ENCODE peak calls at places on chromosomes 1 and 21, in ten cellular contexts. S is T-helper 1 cell; L is H7; V is AG04449; G is activated CD8-positive, alpha-beta memory T cell treated with anti-CD3 and anti-CD28 coated beads for 4 hours; N is coronary artery; P is NCI-H2171 treated with DMSO at 0.1 percent for 48 hours; H is Calu3; T is foreskin fibroblast; X is GM20000. O is an unnamed sample.

GRCh38 chr1:182702826-182703524 is 18.6 kb upstream of the RGS8 start:
- DNase-seq in S (no peak), L (no peak), V (no peak), G (no peak), N (no peak), P (no peak), H (no peak), T (no peak), X (no peak), O (no peak)

GRCh38 chr1:227748496-227749182 is 13.4 kb downstream of the SNAP47 start:
- DNase-seq in S (no peak), L (no peak), V (no peak), G (no peak), N (no peak), P (no peak), H (no peak), T (no peak), X (no peak), O (no peak)

GRCh38 chr1:24127134-24127800 is 15.3 kb upstream of the MYOM3 start:
- DNase-seq in S (no peak), L (no peak), V (no peak), G (no peak), N (no peak), P (no peak), H (no peak), T (no peak), X (no peak), O (no peak)

GRCh38 chr1:230972855-230973271 is 5.8 kb downstream of the TTC13 start:
- DNase-seq in S (peak), L (no peak), V (no peak), G (peak), N (no peak), P (no peak), H (peak), T (no peak), X (peak), O (peak)

GRCh38 chr1:52551476-52552235 is 1.2 kb downstream of the TUT4 start:
- DNase-seq in S (no peak), L (no peak), V (no peak), G (no peak), N (no peak), P (peak), H (peak), T (peak), X (no peak), O (peak)

GRCh38 chr1:26627959-26628358 is 67.9 kb upstream of the ARID1A start:
- DNase-seq in S (no peak), L (no peak), V (no peak), G (no peak), N (no peak), P (no peak), H (no peak), T (no peak), X (peak), O (no peak)

GRCh38 chr1:117828206-117828605 is 101.2 kb downstream of the GDAP2 start:
- DNase-seq in S (no peak), L (no peak), V (no peak), G (no peak), N (peak), P (no peak), H (no peak), T (peak), X (no peak), O (no peak)

GRCh38 chr21:34989337-34990151 is 59.6 kb downstream of the RUNX1 start:
- DNase-seq in S (no peak), L (no peak), V (no peak), G (no peak), N (no peak), P (no peak), H (no peak), T (no peak), X (peak), O (no peak)

GRCh38 chr1:167239257-167239656 is 18.6 kb downstream of the POU2F1 start:
- DNase-seq in S (no peak), L (no peak), V (no peak), G (no peak), N (no peak), P (no peak), H (no peak), T (no peak), X (no peak), O (no peak)

GRCh38 chr1:212470059-212470458 is 37.3 kb downstream of the NENF start:
- DNase-seq in S (no peak), L (no peak), V (peak), G (no peak), N (peak), P (no peak), H (peak), T (peak), X (no peak), O (no peak)

GRCh38 chr1:16122916-16123315 is 33.0 kb downstream of the EPHA2 start:
- DNase-seq in S (no peak), L (peak), V (peak), G (peak), N (no peak), P (peak), H (no peak), T (peak), X (peak), O (peak)

GRCh38 chr1:3035871-3036645 is 14.8 kb downstream of the ACTRT2 start:
- DNase-seq in S (no peak), L (peak), V (no peak), G (no peak), N (no peak), P (no peak), H (no peak), T (no peak), X (no peak), O (no peak)

GRCh38 chr1:2526824-2527552 is 592 bp upstream of the PANK4 start:
- DNase-seq in S (no peak), L (no peak), V (no peak), G (no peak), N (no peak), P (peak), H (no peak), T (peak), X (peak), O (no peak)

GRCh38 chr1:84390231-84390630 is 8.1 kb upstream of the DNASE2B start:
- DNase-seq in S (no peak), L (no peak), V (no peak), G (no peak), N (no peak), P (no peak), H (no peak), T (peak), X (no peak), O (no peak)

GRCh38 chr1:117060441-117061317 is 553 bp downstream of the TTF2 start:
- DNase-seq in S (peak), L (peak), V (no peak), G (no peak), N (no peak), P (peak), H (peak), T (peak), X (peak), O (no peak)

GRCh38 chr1:50684185-50684584 is 260.9 kb upstream of the DMRTA2 start:
- DNase-seq in S (no peak), L (no peak), V (no peak), G (no peak), N (no peak), P (no peak), H (no peak), T (no peak), X (no peak), O (no peak)

GRCh38 chr1:71294178-71294577 is 213.3 kb upstream of the ZRANB2 start:
- DNase-seq in S (no peak), L (no peak), V (peak), G (no peak), N (no peak), P (peak), H (no peak), T (no peak), X (no peak), O (no peak)

GRCh38 chr1:81304187-81304586 is 496.5 kb upstream of the ADGRL2 start:
- DNase-seq in S (no peak), L (no peak), V (no peak), G (no peak), N (no peak), P (no peak), H (no peak), T (peak), X (no peak), O (no peak)

GRCh38 chr1:68120136-68120791 is 69.8 kb upstream of the DIRAS3 start:
- DNase-seq in S (no peak), L (peak), V (peak), G (no peak), N (no peak), P (peak), H (peak), T (peak), X (peak), O (no peak)

GRCh38 chr1:247924868-247925267 is at the start of gene OR2AJ1:
- DNase-seq in S (no peak), L (no peak), V (no peak), G (no peak), N (no peak), P (no peak), H (no peak), T (no peak), X (no peak), O (no peak)

GRCh38 chr1:9267827-9268581 is 24.7 kb upstream of the SPSB1 start:
- DNase-seq in S (no peak), L (no peak), V (no peak), G (no peak), N (no peak), P (no peak), H (no peak), T (no peak), X (no peak), O (no peak)

GRCh38 chr1:15953791-15954201 is 22.1 kb downstream of the ZBTB17 start:
- DNase-seq in S (no peak), L (no peak), V (no peak), G (no peak), N (no peak), P (peak), H (no peak), T (no peak), X (no peak), O (no peak)

GRCh38 chr1:81158592-81158991 is 642.1 kb upstream of the ADGRL2 start:
- DNase-seq in S (no peak), L (no peak), V (no peak), G (no peak), N (no peak), P (no peak), H (no peak), T (peak), X (no peak), O (no peak)

GRCh38 chr1:177044390-177044789 is 120.1 kb downstream of the ASTN1 start:
- DNase-seq in S (no peak), L (peak), V (no peak), G (no peak), N (no peak), P (no peak), H (no peak), T (no peak), X (no peak), O (no peak)